ENCODE peak calls at places on chromosomes 3 and 15, in nine cellular contexts. G, J, F, C, O, U, Y, A and V are unnamed samples.

GRCh38 chr15:33654859-33655258 is 313.4 kb upstream of the CHRM5 start:
- DNase-seq in C (no peak), Y (no peak), O (no peak), A (peak; percentile 9), J (no peak), F (no peak), G (no peak), U (peak; percentile 27), V (no peak)

GRCh38 chr3:180804871-180805430 is 107.5 kb upstream of the FXR1 start:
- DNase-seq in F (peak; percentile 70), U (peak; percentile 41), C (no peak), J (peak; percentile 56), Y (no peak), O (no peak), A (peak; percentile 79), G (no peak), V (peak; percentile 60)

GRCh38 chr3:139534444-139534812 is 5.1 kb downstream of the RBP1 start:
- DNase-seq in O (no peak), F (no peak), Y (no peak), J (peak; percentile 48), A (no peak), U (no peak), G (no peak), C (no peak), V (no peak)

GRCh38 chr3:143078883-143079282 is 40.7 kb upstream of the CHST2 start:
- DNase-seq in O (no peak), J (no peak), Y (no peak), F (no peak), G (no peak), U (no peak), C (no peak), A (no peak), V (no peak)

GRCh38 chr15:91271565-91272153 is 171.6 kb downstream of the SV2B start:
- DNase-seq in G (peak; percentile 35), C (peak; percentile 16), O (peak; percentile 52), A (peak; percentile 82), Y (peak; percentile 43), J (peak; percentile 85), U (peak; percentile 61), F (peak; percentile 66), V (peak; percentile 60)

GRCh38 chr15:66253643-66254363 is at the start of gene MEGF11:
- DNase-seq in C (no peak), J (peak; percentile 60), O (no peak), F (peak; percentile 32), Y (no peak), G (no peak), U (peak; percentile 56), A (peak; percentile 71), V (peak; percentile 61)

GRCh38 chr15:92954578-92954977 is 54.5 kb downstream of the CHD2 start:
- DNase-seq in C (no peak), F (no peak), G (no peak), U (no peak), J (no peak), A (no peak), O (no peak), Y (no peak), V (no peak)

GRCh38 chr15:72994778-72995177 is 57.5 kb upstream of the NEO1 start:
- DNase-seq in J (no peak), Y (no peak), U (no peak), C (no peak), G (no peak), F (no peak), A (peak; percentile 32), O (no peak), V (no peak)

GRCh38 chr15:43872416-43873020 is 45.7 kb downstream of the WDR76 start:
- DNase-seq in O (peak; percentile 38), C (no peak), A (peak; percentile 90), F (peak; percentile 70), U (peak; percentile 44), Y (no peak), G (no peak), J (peak; percentile 32), V (peak; percentile 57)

GRCh38 chr3:187941848-187942194 is 196.6 kb upstream of the BCL6 start:
- DNase-seq in Y (no peak), O (no peak), U (no peak), C (no peak), F (no peak), G (no peak), A (no peak), J (no peak), V (no peak)

GRCh38 chr15:25830844-25831443 is 32.2 kb downstream of the ATP10A start:
- DNase-seq in O (no peak), G (no peak), J (no peak), A (no peak), F (no peak), C (no peak), Y (no peak), U (no peak), V (no peak)

GRCh38 chr3:59472541-59472940 is 422.7 kb upstream of the CFAP20DC start:
- DNase-seq in A (no peak), F (no peak), J (no peak), O (no peak), G (no peak), U (no peak), Y (no peak), C (no peak), V (no peak)

GRCh38 chr3:35864871-35865270 is 225.5 kb downstream of the ARPP21 start:
- DNase-seq in A (no peak), Y (no peak), U (no peak), C (no peak), F (no peak), O (no peak), G (no peak), J (no peak), V (no peak)

GRCh38 chr3:127747751-127748521 is 74.4 kb downstream of the MGLL start:
- DNase-seq in Y (no peak), C (no peak), G (no peak), J (no peak), O (no peak), U (no peak), A (no peak), F (peak; percentile 79), V (no peak)

GRCh38 chr3:73259841-73260240 is 198.4 kb downstream of the EBLN2 start:
- DNase-seq in Y (no peak), O (no peak), J (no peak), G (no peak), U (no peak), A (no peak), F (no peak), C (no peak), V (no peak)

GRCh38 chr3:55859305-55859704 is 372.2 kb upstream of the WNT5A start:
- DNase-seq in F (no peak), Y (no peak), J (no peak), O (no peak), C (no peak), A (no peak), U (no peak), G (no peak), V (no peak)

GRCh38 chr15:93152264-93152884 is 63.4 kb upstream of the RGMA start:
- DNase-seq in U (no peak), A (no peak), O (no peak), G (peak; percentile 48), J (no peak), Y (peak; percentile 22), C (no peak), F (no peak), V (no peak)